ENCODE peak calls at places on chromosomes 5 and 9, in five cellular contexts. O is psoas muscle, W is HL-60, Y is heart left ventricle, G is heart right ventricle. X is an unnamed sample.

GRCh38 chr9:134141906-134142305 is 6.0 kb downstream of the WDR5 start:
- DNase-seq in O (no peak), W (no peak), Y (no peak), G (no peak), X (no peak)

GRCh38 chr5:111117149-111117548 is 25.0 kb downstream of the WDR36 start:
- DNase-seq in O (no peak), W (no peak), Y (no peak), G (no peak), X (no peak)

GRCh38 chr9:16179566-16179965 is 626.7 kb downstream of the CCDC171 start:
- DNase-seq in O (no peak), W (no peak), Y (no peak), G (no peak), X (no peak)

GRCh38 chr5:149990518-149991376 is 9.7 kb downstream of the TIGD6 start:
- DNase-seq in O (peak), W (peak), Y (peak), G (peak), X (peak)

GRCh38 chr5:78405820-78406750 is 45.7 kb downstream of the SCAMP1 start:
- DNase-seq in O (no peak), W (no peak), Y (no peak), G (no peak), X (no peak)

GRCh38 chr5:91272858-91273257 is 110.3 kb downstream of the ARRDC3 start:
- DNase-seq in O (no peak), W (no peak), Y (no peak), G (no peak), X (no peak)

GRCh38 chr9:131117111-131117761 is 8.2 kb upstream of the NUP214 start:
- DNase-seq in O (no peak), W (no peak), Y (no peak), G (no peak), X (no peak)

GRCh38 chr5:135327429-135328127 is 71.5 kb downstream of the MACROH2A1 start:
- DNase-seq in O (no peak), W (no peak), Y (no peak), G (no peak), X (no peak)

GRCh38 chr9:4430492-4431261 is 59.6 kb upstream of the SLC1A1 start:
- DNase-seq in O (no peak), W (no peak), Y (no peak), G (no peak), X (no peak)

GRCh38 chr9:96376926-96377874 is 6.3 kb downstream of the SLC35D2 start:
- DNase-seq in O (no peak), W (no peak), Y (peak), G (no peak), X (peak)
- H3K4me3 ChIP-seq in O (no peak), W (no peak), Y (no peak), G (no peak), X (no peak)

GRCh38 chr9:76690575-76691370 is 73.5 kb upstream of the PCA3 start:
- DNase-seq in O (no peak), W (no peak), Y (no peak), G (no peak), X (no peak)

GRCh38 chr9:76684213-76684612 is 80.0 kb upstream of the PCA3 start:
- DNase-seq in O (no peak), W (no peak), Y (no peak), G (no peak), X (no peak)

GRCh38 chr9:76686756-76687155 is 77.5 kb upstream of the PCA3 start:
- DNase-seq in O (no peak), W (no peak), Y (no peak), G (no peak), X (no peak)

GRCh38 chr9:76688471-76689238 is 75.6 kb upstream of the PCA3 start:
- DNase-seq in O (no peak), W (peak), Y (no peak), G (no peak), X (no peak)

DNA sequence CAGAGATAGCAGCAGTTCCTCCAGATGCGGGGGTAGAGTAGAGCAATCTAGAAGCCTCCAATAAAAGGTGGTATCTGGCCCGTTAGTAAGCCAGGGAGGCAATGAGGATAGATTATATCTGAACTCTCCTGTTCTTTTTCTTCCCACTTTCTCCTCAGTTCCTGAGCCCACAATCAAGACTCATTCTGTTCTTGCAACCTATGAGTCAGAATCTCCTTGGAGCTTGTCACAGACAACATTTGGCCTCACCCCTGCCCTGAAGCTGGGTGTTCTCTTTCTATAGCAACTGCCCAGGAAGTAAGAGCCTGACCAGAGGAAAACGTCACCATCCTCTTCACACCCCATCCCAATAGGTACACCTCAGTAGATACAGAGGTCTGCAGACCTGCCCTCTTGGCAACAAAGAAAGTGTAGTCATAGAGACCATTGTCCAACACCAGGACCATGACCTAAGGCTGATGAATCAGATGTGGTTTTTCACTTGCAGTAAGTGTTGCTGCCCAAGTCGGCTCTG is 76.3 kb upstream of the PCA3 start:
- DNase-seq in O (no peak), W (no peak), Y (no peak), G (no peak), X (peak)
- H3K4me3 ChIP-seq in O (no peak), W (no peak), Y (no peak), G (no peak), X (no peak)

GRCh38 chr5:123097871-123098735 is 9.1 kb downstream of the PRDM6 start:
- DNase-seq in O (peak), W (no peak), Y (no peak), G (no peak), X (no peak)
- H3K4me3 ChIP-seq in O (no peak), W (no peak), Y (no peak), G (no peak), X (no peak)

GRCh38 chr9:132586830-132587483 is 4.6 kb downstream of the BARHL1 start:
- DNase-seq in O (peak), W (no peak), Y (peak), G (no peak), X (no peak)
- H3K4me3 ChIP-seq in O (no peak), W (no peak), Y (no peak), G (no peak), X (no peak)

DNA sequence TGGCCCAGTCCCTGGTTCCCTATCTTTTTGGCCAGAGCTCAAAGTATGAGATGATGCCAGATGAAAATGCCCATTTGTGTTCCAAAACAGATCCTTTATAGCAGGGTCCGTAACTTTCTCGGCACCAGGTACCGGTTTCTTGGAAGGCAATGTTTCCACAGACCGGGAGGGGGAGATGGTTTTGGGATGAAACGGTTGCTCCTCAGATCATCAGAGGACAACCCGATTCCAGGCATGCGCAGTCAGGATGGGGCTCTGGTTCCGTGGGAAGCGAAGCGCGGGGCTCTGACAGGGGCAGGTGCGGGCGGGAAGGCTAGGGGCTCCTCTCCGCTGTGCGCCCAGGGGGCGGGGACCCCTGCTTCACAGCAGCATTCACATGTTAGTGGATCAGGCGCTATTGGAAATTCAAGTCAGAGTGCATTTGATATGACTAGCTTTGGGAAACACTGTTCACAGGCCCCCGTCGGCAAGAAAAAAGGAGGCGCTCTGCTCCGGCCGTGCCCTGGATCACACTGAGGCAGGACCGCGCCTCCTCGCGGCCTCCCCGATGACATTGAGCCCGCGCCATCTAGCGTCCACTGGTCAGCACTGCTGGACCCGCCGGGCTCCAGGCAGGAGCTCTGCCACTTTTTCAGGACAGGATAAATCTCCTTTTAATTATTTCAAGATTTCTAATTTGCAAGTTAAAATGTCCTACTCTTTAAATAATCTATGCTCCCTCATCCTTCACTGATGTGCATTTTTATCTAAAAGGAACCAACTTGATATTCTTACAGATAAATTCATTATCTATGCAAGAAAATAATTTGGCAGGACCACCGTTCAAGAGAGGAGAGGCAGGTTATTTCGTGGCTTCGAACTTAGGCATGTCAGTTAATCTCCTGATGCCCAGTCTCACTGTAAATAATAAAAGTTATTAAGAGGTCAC is 190.0 kb downstream of the FANCC start:
- DNase-seq in O (peak), W (peak), Y (peak), G (peak), X (peak)
- H3K4me3 ChIP-seq in O (peak), W (no peak), Y (peak), G (no peak), X (peak)

DNA sequence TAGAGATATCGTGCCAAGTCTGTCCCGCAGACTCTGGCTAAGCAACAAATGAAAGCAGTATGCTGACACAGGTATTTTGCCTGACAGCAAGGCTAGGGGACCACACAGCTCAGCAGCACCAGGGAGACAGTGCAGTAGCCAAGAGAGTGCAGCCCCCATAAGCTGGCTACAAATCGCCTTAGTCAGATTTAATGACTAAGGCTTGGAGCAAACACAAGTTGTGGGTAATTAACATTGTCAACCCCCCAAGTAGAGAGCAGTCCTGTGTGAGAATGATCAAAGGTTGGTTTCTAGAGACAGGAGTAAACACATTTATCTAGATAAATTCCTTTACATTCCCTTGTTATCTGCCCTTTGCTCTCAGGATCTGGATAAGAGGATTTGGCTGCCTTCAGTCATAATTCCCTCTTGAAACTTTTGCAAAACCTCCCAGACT is 1434.5 kb upstream of the CDH6 start:
- DNase-seq in O (no peak), W (no peak), Y (no peak), G (no peak), X (no peak)
- H3K4me3 ChIP-seq in O (no peak), W (no peak), Y (no peak), G (no peak), X (no peak)

DNA sequence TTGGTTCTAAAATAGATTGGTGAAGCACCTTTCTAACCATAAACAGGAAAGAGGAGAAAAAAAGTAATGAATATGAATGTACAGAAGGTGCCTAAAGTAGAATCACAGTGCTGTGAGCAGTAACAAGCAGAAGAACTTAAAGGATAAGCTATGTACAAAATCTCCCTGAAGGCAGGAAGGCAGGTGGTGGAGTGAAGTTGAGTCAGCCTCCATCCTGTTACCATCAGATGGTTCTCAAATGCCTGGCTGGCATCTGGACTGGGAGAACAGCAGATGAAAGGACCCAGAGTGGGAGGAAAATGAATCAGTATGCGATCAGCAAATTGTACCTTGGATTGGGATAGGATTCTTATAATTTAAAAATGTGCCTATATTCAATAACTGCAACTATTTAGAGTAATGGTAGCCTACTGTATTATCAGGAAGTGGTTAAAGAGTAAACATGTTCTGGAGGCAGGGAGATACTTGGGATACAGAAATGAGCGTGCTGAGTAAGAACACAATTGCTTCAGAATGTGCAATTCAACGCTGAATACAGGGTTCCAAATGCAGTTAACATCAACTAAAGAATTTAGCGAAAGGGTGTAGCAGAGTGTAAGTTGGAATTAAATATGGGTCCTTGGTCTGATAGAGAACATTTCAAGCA is 21.1 kb upstream of the FER start:
- DNase-seq in O (no peak), W (no peak), Y (no peak), G (no peak), X (no peak)
- H3K4me3 ChIP-seq in O (peak), W (no peak), Y (peak), G (no peak), X (no peak)

GRCh38 chr9:37121881-37122280 is 1.5 kb downstream of the ZCCHC7 start:
- DNase-seq in O (no peak), W (no peak), Y (no peak), G (no peak), X (no peak)
- H3K4me3 ChIP-seq in O (peak), W (peak), Y (peak), G (no peak), X (peak)